ENCODE peak calls at places on chromosomes 2 and 18, in seven cellular contexts. J is MM.1S, E is fibroblast of lung, D is GM12865, P is esophagus muscularis mucosa, U is foreskin fibroblast, M is colonic mucosa. T is an unnamed sample.

GRCh38 chr2:199757466-199757865 is 93.5 kb downstream of the FTCDNL1 start:
- DNase-seq in J (no peak), E (peak), D (no peak), P (no peak), U (no peak), M (peak), T (no peak)

GRCh38 chr2:112942654-112943002 is 31.7 kb downstream of the IL37 start:
- DNase-seq in J (no peak), E (no peak), D (no peak), P (peak), U (no peak), M (no peak), T (no peak)

GRCh38 chr2:27765621-27766286 is 5.8 kb upstream of the MRPL33 start:
- DNase-seq in J (no peak), E (peak), D (peak), P (peak), U (no peak), M (peak), T (no peak)

GRCh38 chr2:10278763-10279471 is 23.8 kb upstream of the HPCAL1 start:
- DNase-seq in J (no peak), E (no peak), D (no peak), P (no peak), U (no peak), M (no peak), T (no peak)

GRCh38 chr2:12236136-12236834 is 480.5 kb upstream of the TRIB2 start:
- DNase-seq in J (no peak), E (peak), D (no peak), P (no peak), U (no peak), M (no peak), T (no peak)

GRCh38 chr2:174153757-174154680 is 94.3 kb downstream of the OLA1 start:
- DNase-seq in J (no peak), E (peak), D (no peak), P (no peak), U (peak), M (no peak), T (no peak)

GRCh38 chr2:127563458-127564428 is 28.3 kb downstream of the MYO7B start:
- DNase-seq in J (peak), E (no peak), D (peak), P (no peak), U (no peak), M (peak), T (peak)

GRCh38 chr2:70477473-70477872 is 76.2 kb downstream of the TGFA start:
- DNase-seq in J (no peak), E (no peak), D (no peak), P (no peak), U (no peak), M (peak), T (no peak)

GRCh38 chr2:23719721-23720120 is 207.2 kb downstream of the ATAD2B start:
- DNase-seq in J (no peak), E (no peak), D (no peak), P (no peak), U (no peak), M (no peak), T (no peak)

GRCh38 chr2:29295843-29296242 is 180.6 kb downstream of the CLIP4 start:
- DNase-seq in J (no peak), E (no peak), D (peak), P (no peak), U (peak), M (no peak), T (no peak)

GRCh38 chr2:237486819-237487448 is at the start of gene MLPH:
- DNase-seq in J (no peak), E (peak), D (no peak), P (no peak), U (peak), M (peak), T (no peak)

GRCh38 chr2:201258666-201258999 is 1.7 kb upstream of the CASP8 start:
- DNase-seq in J (no peak), E (no peak), D (no peak), P (no peak), U (no peak), M (no peak), T (no peak)

GRCh38 chr2:78024991-78025390 is 502.8 kb upstream of the LRRTM4 start:
- DNase-seq in J (no peak), E (no peak), D (no peak), P (no peak), U (no peak), M (no peak), T (no peak)

GRCh38 chr2:29033172-29033571 is 41.2 kb downstream of the PCARE start:
- DNase-seq in J (no peak), E (no peak), D (no peak), P (no peak), U (no peak), M (no peak), T (no peak)

GRCh38 chr2:238789317-238789806 is 58.5 kb upstream of the TWIST2 start:
- DNase-seq in J (no peak), E (no peak), D (no peak), P (no peak), U (peak), M (no peak), T (no peak)

GRCh38 chr2:128109243-128109642 is 18.2 kb downstream of the UGGT1 start:
- DNase-seq in J (no peak), E (no peak), D (no peak), P (no peak), U (no peak), M (no peak), T (no peak)

GRCh38 chr2:120443946-120444345 is 98.0 kb downstream of the INHBB start:
- DNase-seq in J (no peak), E (no peak), D (no peak), P (no peak), U (no peak), M (no peak), T (no peak)

GRCh38 chr2:8677646-8678592 is 3.9 kb upstream of the ID2 start:
- DNase-seq in J (peak), E (peak), D (peak), P (no peak), U (no peak), M (peak), T (peak)

GRCh38 chr2:193141-193552 is 70.7 kb downstream of the SH3YL1 start:
- DNase-seq in J (no peak), E (peak), D (no peak), P (no peak), U (no peak), M (no peak), T (no peak)

GRCh38 chr2:218856896-218857243 is 2.7 kb upstream of the WNT6 start:
- DNase-seq in J (no peak), E (no peak), D (no peak), P (no peak), U (no peak), M (no peak), T (no peak)

GRCh38 chr2:234268314-234268713 is 217.8 kb downstream of the SPP2 start:
- DNase-seq in J (no peak), E (no peak), D (no peak), P (no peak), U (no peak), M (no peak), T (no peak)

GRCh38 chr2:97360202-97360601 is 229.5 kb downstream of the ANKRD36B start:
- DNase-seq in J (no peak), E (no peak), D (no peak), P (no peak), U (no peak), M (no peak), T (no peak)

GRCh38 chr18:27428716-27429475 is 243.8 kb upstream of the CHST9 start:
- DNase-seq in J (no peak), E (no peak), D (no peak), P (no peak), U (no peak), M (no peak), T (no peak)

GRCh38 chr2:238498188-238498587 is 71.5 kb downstream of the ASB1 start:
- DNase-seq in J (no peak), E (no peak), D (no peak), P (peak), U (no peak), M (peak), T (no peak)

GRCh38 chr2:36881816-36882215 is 84.5 kb downstream of the STRN start:
- DNase-seq in J (no peak), E (no peak), D (no peak), P (no peak), U (no peak), M (no peak), T (no peak)

GRCh38 chr2:126634273-126634861 is 21.6 kb upstream of the GYPC start:
- DNase-seq in J (peak), E (no peak), D (peak), P (peak), U (no peak), M (peak), T (peak)

GRCh38 chr18:45670281-45670962 is 53.6 kb upstream of the SLC14A1 start:
- DNase-seq in J (no peak), E (peak), D (peak), P (no peak), U (peak), M (no peak), T (no peak)

GRCh38 chr2:98063289-98063688 is 23.7 kb upstream of the VWA3B start:
- DNase-seq in J (no peak), E (no peak), D (no peak), P (peak), U (no peak), M (no peak), T (no peak)

GRCh38 chr2:3745901-3746300 is 42.5 kb downstream of the DCDC2C start:
- DNase-seq in J (no peak), E (no peak), D (no peak), P (no peak), U (no peak), M (no peak), T (no peak)

GRCh38 chr2:10170256-10170655 is 47.7 kb downstream of the RRM2 start:
- DNase-seq in J (no peak), E (peak), D (no peak), P (no peak), U (no peak), M (no peak), T (no peak)

GRCh38 chr2:238528953-238529781 is 102.4 kb downstream of the ASB1 start:
- DNase-seq in J (no peak), E (peak), D (no peak), P (no peak), U (peak), M (peak), T (no peak)

GRCh38 chr2:239465017-239466001 is 64.5 kb upstream of the HDAC4 start:
- DNase-seq in J (no peak), E (peak), D (no peak), P (peak), U (peak), M (peak), T (no peak)

GRCh38 chr2:240326246-240326645 is 109.2 kb upstream of the GPC1 start:
- DNase-seq in J (no peak), E (no peak), D (no peak), P (no peak), U (no peak), M (no peak), T (no peak)

GRCh38 chr2:33782395-33783239 is 183.5 kb upstream of the FAM98A start:
- DNase-seq in J (no peak), E (no peak), D (no peak), P (no peak), U (no peak), M (no peak), T (no peak)
- TF ChIP-seq CTCF in J (no peak), E (no peak), D (no peak), P (no peak), U (no peak), M (no peak), T (no peak)

GRCh38 chr2:26462511-26463251 is 15.2 kb downstream of the OTOF start:
- DNase-seq in J (no peak), E (peak), D (no peak), P (no peak), U (peak), M (no peak), T (peak)
- TF ChIP-seq CTCF in J (peak), E (peak), D (peak), P (no peak), U (peak), M (peak), T (peak)

GRCh38 chr2:25955869-25956535 is 26.3 kb downstream of the KIF3C start:
- DNase-seq in J (no peak), E (no peak), D (no peak), P (no peak), U (no peak), M (no peak), T (no peak)
- TF ChIP-seq CTCF in J (peak), E (no peak), D (peak), P (no peak), U (peak), M (no peak), T (no peak)

DNA sequence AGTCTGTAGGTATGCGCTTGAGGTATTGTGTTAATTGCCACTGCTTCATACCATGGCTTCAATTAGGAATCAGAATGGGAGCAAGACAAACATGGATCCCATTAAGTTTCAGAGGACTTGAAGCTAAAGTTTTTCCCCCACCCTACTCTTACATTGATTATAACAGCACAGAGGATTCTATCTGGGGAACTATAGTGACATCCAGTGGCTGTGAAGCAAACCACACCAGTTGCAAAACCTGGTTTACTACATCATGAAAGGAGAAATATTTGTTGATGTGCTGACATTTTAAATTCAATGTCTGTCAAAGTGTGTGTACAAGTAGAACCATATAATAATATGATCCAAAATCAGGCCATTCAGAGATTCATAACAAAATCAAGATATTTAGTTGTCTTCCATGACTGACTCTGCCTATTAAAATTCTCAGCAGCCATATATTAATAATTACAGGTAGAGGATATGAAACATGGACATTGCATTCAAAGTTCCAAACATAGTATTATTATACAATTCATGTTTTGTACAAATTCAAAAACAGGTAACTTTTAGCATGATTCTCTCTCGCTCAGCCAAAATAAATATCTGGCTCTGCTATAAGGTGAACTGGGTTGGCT is 82.9 kb downstream of the GRB14 start:
- DNase-seq in J (peak), E (peak), D (peak), P (no peak), U (peak), M (no peak), T (peak)
- TF ChIP-seq CTCF in J (peak), E (peak), D (peak), P (peak), U (peak), M (peak), T (peak)

DNA sequence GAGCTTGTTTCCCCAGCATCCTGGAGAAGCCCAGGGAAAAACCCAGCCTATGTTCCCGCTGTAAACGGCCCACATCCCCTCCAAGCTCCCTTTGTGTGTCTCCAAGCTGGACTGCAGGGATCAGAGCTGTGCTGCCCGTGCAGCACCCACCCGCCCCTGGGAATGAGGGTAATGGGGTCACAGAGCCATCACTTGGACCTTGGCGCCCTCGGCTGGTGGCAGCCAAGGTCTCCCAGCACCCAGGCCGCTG is 670 bp upstream of the INPP5D start:
- DNase-seq in J (no peak), E (no peak), D (no peak), P (no peak), U (no peak), M (no peak), T (peak)
- TF ChIP-seq CTCF in J (no peak), E (no peak), D (peak), P (no peak), U (no peak), M (no peak), T (peak)

DNA sequence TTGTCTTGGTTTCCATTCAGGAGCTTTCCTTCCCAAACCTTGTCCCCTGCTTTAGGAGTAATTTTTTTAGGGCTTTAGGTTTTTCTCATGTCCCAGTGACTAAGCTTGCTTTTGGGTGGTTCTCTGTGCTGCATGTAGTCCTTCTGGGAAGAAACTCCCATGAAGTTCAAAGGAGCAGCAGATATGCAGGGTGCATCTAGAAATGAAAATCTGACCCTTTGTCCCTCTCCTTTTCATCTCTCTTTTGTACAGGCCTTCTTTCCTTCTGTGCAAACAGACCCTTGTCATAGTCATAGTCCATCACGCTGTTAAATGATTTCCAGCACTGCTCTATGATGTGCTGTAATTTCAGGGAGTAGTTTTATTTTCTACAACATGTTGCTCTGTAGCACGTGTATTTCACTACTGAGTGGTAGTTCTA is 20.4 kb downstream of the FMNL2 start:
- DNase-seq in J (peak), E (no peak), D (no peak), P (no peak), U (no peak), M (no peak), T (no peak)
- TF ChIP-seq CTCF in J (no peak), E (no peak), D (no peak), P (no peak), U (no peak), M (no peak), T (no peak)

GRCh38 chr2:216110620-216111019 is 1.5 kb downstream of the XRCC5 start:
- DNase-seq in J (no peak), E (no peak), D (no peak), P (no peak), U (no peak), M (no peak), T (no peak)

GRCh38 chr2:216109962-216110614 is 940 bp downstream of the XRCC5 start:
- DNase-seq in J (peak), E (peak), D (peak), P (no peak), U (no peak), M (no peak), T (no peak)

GRCh38 chr2:216108310-216108966 is 710 bp upstream of the XRCC5 start:
- DNase-seq in J (no peak), E (no peak), D (no peak), P (no peak), U (no peak), M (no peak), T (no peak)

GRCh38 chr2:216107760-216108159 is 1.4 kb upstream of the XRCC5 start:
- DNase-seq in J (no peak), E (no peak), D (no peak), P (no peak), U (no peak), M (no peak), T (no peak)

GRCh38 chr2:216108967-216109921 is at the start of gene XRCC5:
- DNase-seq in J (peak), E (peak), D (peak), P (peak), U (peak), M (peak), T (peak)
- TF ChIP-seq CTCF in J (no peak), E (no peak), D (no peak), P (no peak), U (no peak), M (no peak), T (no peak)

GRCh38 chr18:43092539-43092938 is 22.9 kb downstream of the RIT2 start:
- DNase-seq in J (no peak), E (peak), D (no peak), P (no peak), U (no peak), M (no peak), T (no peak)
- TF ChIP-seq CTCF in J (no peak), E (no peak), D (no peak), P (no peak), U (no peak), M (no peak), T (no peak)